ENCODE peak calls at places on chromosomes 6 and 20, in seven cellular contexts. K is Panc1; C is CD8-positive, alpha-beta T cell; I is endothelial cell; U is A549; B is RPMI7951; E is IMR-90. V is an unnamed sample.

GRCh38 chr20:50848846-50849673 is 54.2 kb downstream of the BCAS4 start:
- DNase-seq in K (no peak), C (no peak), I (no peak), U (no peak), B (peak; percentile 52), E (no peak), V (no peak)

GRCh38 chr6:42393339-42393738 is 58.4 kb downstream of the TRERF1 start:
- DNase-seq in K (no peak), C (peak; percentile 40), I (no peak), U (no peak), B (no peak), E (no peak), V (no peak)

GRCh38 chr6:110949679-110950285 is 8.7 kb upstream of the GTF3C6 start:
- DNase-seq in K (no peak), C (no peak), I (no peak), U (no peak), B (peak; percentile 33), E (peak; percentile 54), V (no peak)

GRCh38 chr6:50143011-50143719 is 93.4 kb upstream of the DEFB112 start:
- DNase-seq in K (no peak), C (no peak), I (no peak), U (no peak), B (peak; percentile 12), E (peak; percentile 7), V (no peak)

GRCh38 chr6:105204768-105205167 is 25.0 kb upstream of the POPDC3 start:
- DNase-seq in K (no peak), C (no peak), I (no peak), U (no peak), B (no peak), E (no peak), V (no peak)

GRCh38 chr6:136517002-136517401 is 33.2 kb downstream of the MAP7 start:
- DNase-seq in K (no peak), C (no peak), I (no peak), U (peak; percentile 23), B (no peak), E (no peak), V (no peak)

GRCh38 chr6:3119040-3119723 is 671 bp downstream of the BPHL start:
- DNase-seq in K (no peak), C (no peak), I (no peak), U (peak; percentile 33), B (peak; percentile 42), E (peak; percentile 31), V (no peak)

GRCh38 chr20:57563522-57563921 is 2.6 kb downstream of the PCK1 start:
- DNase-seq in K (no peak), C (no peak), I (no peak), U (no peak), B (no peak), E (no peak), V (no peak)

GRCh38 chr6:130783416-130784107 is 43.6 kb upstream of the SMLR1 start:
- DNase-seq in K (no peak), C (no peak), I (no peak), U (no peak), B (no peak), E (no peak), V (no peak)

GRCh38 chr20:10109621-10110020 is 74.8 kb downstream of the ANKEF1 start:
- DNase-seq in K (no peak), C (no peak), I (no peak), U (no peak), B (peak; percentile 50), E (no peak), V (no peak)

GRCh38 chr6:133947302-133947900 is 5.6 kb upstream of the TBPL1 start:
- DNase-seq in K (no peak), C (no peak), I (no peak), U (no peak), B (no peak), E (no peak), V (no peak)

GRCh38 chr6:123764717-123765116 is 38.9 kb upstream of the NKAIN2 start:
- DNase-seq in K (no peak), C (no peak), I (no peak), U (no peak), B (no peak), E (no peak), V (no peak)

GRCh38 chr20:25050501-25051350 is 7.2 kb downstream of the ACSS1 start:
- DNase-seq in K (no peak), C (no peak), I (no peak), U (no peak), B (no peak), E (no peak), V (no peak)

GRCh38 chr20:25539742-25540201 is 45.6 kb downstream of the NINL start:
- DNase-seq in K (no peak), C (no peak), I (no peak), U (no peak), B (no peak), E (peak; percentile 52), V (no peak)

GRCh38 chr20:37299718-37300529 is 10.5 kb downstream of the MANBAL start:
- DNase-seq in K (no peak), C (no peak), I (no peak), U (no peak), B (no peak), E (peak; percentile 65), V (no peak)

GRCh38 chr6:51775942-51776860 is 311.2 kb downstream of the PKHD1 start:
- DNase-seq in K (no peak), C (no peak), I (no peak), U (no peak), B (no peak), E (no peak), V (no peak)

GRCh38 chr6:17431581-17431980 is 38.2 kb downstream of the CAP2 start:
- DNase-seq in K (no peak), C (no peak), I (no peak), U (no peak), B (peak; percentile 36), E (peak; percentile 88), V (no peak)

GRCh38 chr6:36129889-36130671 is at the start of gene MAPK13:
- DNase-seq in K (no peak), C (peak; percentile 67), I (peak; percentile 28), U (no peak), B (no peak), E (peak; percentile 40), V (no peak)

GRCh38 chr20:36881331-36881730 is 5.4 kb downstream of the TLDC2 start:
- DNase-seq in K (no peak), C (no peak), I (no peak), U (no peak), B (no peak), E (no peak), V (no peak)

GRCh38 chr20:46151936-46152335 is 33.8 kb downstream of the CD40 start:
- DNase-seq in K (no peak), C (no peak), I (peak; percentile 48), U (peak; percentile 68), B (no peak), E (no peak), V (no peak)

GRCh38 chr6:23316131-23316530 is 746.8 kb downstream of the HDGFL1 start:
- DNase-seq in K (no peak), C (no peak), I (no peak), U (no peak), B (no peak), E (peak; percentile 35), V (no peak)

GRCh38 chr6:136351518-136352106 is 62.0 kb upstream of the BCLAF1 start:
- DNase-seq in K (no peak), C (no peak), I (no peak), U (no peak), B (no peak), E (no peak), V (no peak)

GRCh38 chr6:35496036-35496850 is 636 bp downstream of the TEAD3 start:
- DNase-seq in K (no peak), C (no peak), I (peak; percentile 40), U (peak; percentile 43), B (peak; percentile 39), E (no peak), V (no peak)

GRCh38 chr6:166736606-166737005 is 109.6 kb upstream of the RPS6KA2 start:
- DNase-seq in K (peak; percentile 42), C (no peak), I (no peak), U (peak; percentile 28), B (peak; percentile 47), E (peak; percentile 59), V (no peak)

GRCh38 chr6:39892490-39893129 is 41.7 kb downstream of the MOCS1 start:
- DNase-seq in K (peak; percentile 4), C (no peak), I (peak; percentile 81), U (peak; percentile 26), B (peak; percentile 58), E (peak; percentile 69), V (peak; percentile 29)

GRCh38 chr20:35870541-35871307 is 83.6 kb downstream of the SCAND1 start:
- DNase-seq in K (peak; percentile 35), C (no peak), I (no peak), U (no peak), B (peak; percentile 46), E (no peak), V (no peak)

GRCh38 chr6:43271944-43272343 is 26.1 kb upstream of the SLC22A7 start:
- DNase-seq in K (no peak), C (no peak), I (no peak), U (no peak), B (no peak), E (no peak), V (no peak)

GRCh38 chr6:154453329-154453728 is 57.2 kb downstream of the CNKSR3 start:
- DNase-seq in K (no peak), C (no peak), I (no peak), U (no peak), B (no peak), E (no peak), V (no peak)

GRCh38 chr6:163814494-163815364 is 400.2 kb downstream of the QKI start:
- DNase-seq in K (no peak), C (no peak), I (no peak), U (peak; percentile 25), B (peak; percentile 99), E (peak; percentile 88), V (no peak)

GRCh38 chr6:30793521-30794194 is 49.3 kb upstream of the IER3 start:
- DNase-seq in K (no peak), C (peak; percentile 64), I (no peak), U (no peak), B (peak; percentile 77), E (peak; percentile 85), V (no peak)

GRCh38 chr6:151339369-151339768 is 52.0 kb downstream of the ZBTB2 start:
- DNase-seq in K (no peak), C (no peak), I (no peak), U (no peak), B (no peak), E (no peak), V (no peak)

GRCh38 chr6:122042851-122043250 is 356.6 kb upstream of the HSF2 start:
- DNase-seq in K (no peak), C (no peak), I (no peak), U (no peak), B (peak; percentile 16), E (peak; percentile 18), V (no peak)

GRCh38 chr6:100880149-100880900 is 804 bp downstream of the ASCC3 start:
- DNase-seq in K (no peak), C (no peak), I (no peak), U (no peak), B (peak; percentile 14), E (peak; percentile 25), V (no peak)

GRCh38 chr6:119119989-119120388 is 41.5 kb upstream of the FAM184A start:
- DNase-seq in K (no peak), C (no peak), I (no peak), U (no peak), B (peak; percentile 73), E (peak; percentile 74), V (no peak)

GRCh38 chr20:39164642-39165041 is 202.5 kb downstream of the DHX35 start:
- DNase-seq in K (no peak), C (no peak), I (no peak), U (no peak), B (peak; percentile 17), E (no peak), V (no peak)

GRCh38 chr6:128509709-128510108 is 10.7 kb downstream of the PTPRK start:
- DNase-seq in K (no peak), C (no peak), I (no peak), U (no peak), B (peak; percentile 37), E (no peak), V (no peak)

GRCh38 chr6:18584372-18584771 is 197.2 kb downstream of the RNF144B start:
- DNase-seq in K (no peak), C (no peak), I (no peak), U (no peak), B (no peak), E (no peak), V (no peak)

GRCh38 chr20:31868853-31869672 is 1.3 kb downstream of the DUSP15 start:
- DNase-seq in K (no peak), C (no peak), I (no peak), U (no peak), B (no peak), E (no peak), V (no peak)